ENCODE peak calls at places on chromosomes 1 and 21, in six cellular contexts. L, Q, I, V, S and X are unnamed samples.

GRCh38 chr1:203906932-203907331 is 45.5 kb downstream of the SNRPE start:
- DNase-seq in L (no peak), Q (no peak), I (no peak), V (no peak), S (no peak), X (no peak)

GRCh38 chr1:218642033-218642954 is 297.2 kb downstream of the TGFB2 start:
- DNase-seq in L (no peak), Q (no peak), I (no peak), V (no peak), S (peak), X (no peak)

GRCh38 chr21:25464275-25464674 is 143.0 kb downstream of the MRPL39 start:
- DNase-seq in L (no peak), Q (no peak), I (no peak), V (no peak), S (no peak), X (no peak)

GRCh38 chr1:106055900-106056299 is 1000.6 kb upstream of the PRMT6 start:
- DNase-seq in L (no peak), Q (no peak), I (no peak), V (no peak), S (no peak), X (no peak)

GRCh38 chr1:39500862-39501389 is 9.5 kb downstream of the BMP8A start:
- DNase-seq in L (peak), Q (no peak), I (no peak), V (no peak), S (no peak), X (no peak)

GRCh38 chr21:39384674-39385298 is 35.9 kb upstream of the HMGN1 start:
- DNase-seq in L (no peak), Q (no peak), I (no peak), V (no peak), S (no peak), X (no peak)

GRCh38 chr1:183090386-183091006 is 67.3 kb downstream of the LAMC1 start:
- DNase-seq in L (peak), Q (no peak), I (no peak), V (no peak), S (peak), X (no peak)

GRCh38 chr1:34013958-34014737 is 150.3 kb downstream of the HMGB4 start:
- DNase-seq in L (peak), Q (peak), I (peak), V (no peak), S (no peak), X (no peak)

GRCh38 chr1:111948209-111949131 is 41.0 kb downstream of the KCND3 start:
- DNase-seq in L (peak), Q (peak), I (peak), V (no peak), S (no peak), X (peak)

GRCh38 chr1:213519098-213519497 is 468.1 kb downstream of the RPS6KC1 start:
- DNase-seq in L (no peak), Q (peak), I (no peak), V (no peak), S (no peak), X (no peak)

GRCh38 chr1:183019126-183019740 is 4.0 kb upstream of the LAMC1 start:
- DNase-seq in L (no peak), Q (no peak), I (no peak), V (no peak), S (no peak), X (no peak)

GRCh38 chr1:183248989-183249691 is 63.1 kb downstream of the LAMC2 start:
- DNase-seq in L (no peak), Q (no peak), I (no peak), V (no peak), S (no peak), X (no peak)

GRCh38 chr1:93519196-93519825 is 71.4 kb downstream of the FNBP1L start:
- DNase-seq in L (no peak), Q (no peak), I (no peak), V (no peak), S (no peak), X (no peak)

GRCh38 chr1:61287014-61287413 is 204.7 kb downstream of the NFIA start:
- DNase-seq in L (no peak), Q (no peak), I (no peak), V (no peak), S (no peak), X (no peak)

GRCh38 chr1:96674909-96675308 is 46.7 kb upstream of the PTBP2 start:
- DNase-seq in L (no peak), Q (no peak), I (no peak), V (no peak), S (no peak), X (no peak)

GRCh38 chr21:30104246-30104645 is 62.4 kb downstream of the CLDN17 start:
- DNase-seq in L (no peak), Q (peak), I (no peak), V (no peak), S (no peak), X (no peak)

GRCh38 chr21:38878394-38879179 is 72.9 kb downstream of the ETS2 start:
- DNase-seq in L (no peak), Q (no peak), I (no peak), V (no peak), S (no peak), X (no peak)

GRCh38 chr1:47515390-47515789 is 77.5 kb downstream of the FOXD2 start:
- DNase-seq in L (no peak), Q (peak), I (no peak), V (no peak), S (no peak), X (no peak)

GRCh38 chr21:31888936-31889371 is 16.1 kb downstream of the HUNK start:
- DNase-seq in L (no peak), Q (peak), I (peak), V (no peak), S (no peak), X (no peak)

GRCh38 chr1:245822997-245823396 is 668.2 kb downstream of the KIF26B start:
- DNase-seq in L (no peak), Q (no peak), I (no peak), V (no peak), S (no peak), X (no peak)

GRCh38 chr1:235739124-235739523 is 89.5 kb upstream of the GNG4 start:
- DNase-seq in L (no peak), Q (no peak), I (no peak), V (no peak), S (no peak), X (no peak)

GRCh38 chr1:11253226-11253625 is 9.1 kb downstream of the MTOR start:
- DNase-seq in L (no peak), Q (no peak), I (no peak), V (no peak), S (no peak), X (no peak)

GRCh38 chr1:228464487-228464983 is 22.6 kb upstream of the RNF187 start:
- DNase-seq in L (peak), Q (peak), I (peak), V (peak), S (peak), X (no peak)

GRCh38 chr21:14120091-14120734 is 90.5 kb downstream of the LIPI start:
- DNase-seq in L (no peak), Q (peak), I (peak), V (no peak), S (no peak), X (peak)

GRCh38 chr1:194369060-194369459 is 1182.6 kb upstream of the B3GALT2 start:
- DNase-seq in L (no peak), Q (no peak), I (no peak), V (no peak), S (no peak), X (no peak)

GRCh38 chr1:54842206-54842915 is 41.2 kb upstream of the TTC22 start:
- DNase-seq in L (no peak), Q (no peak), I (no peak), V (no peak), S (no peak), X (no peak)

GRCh38 chr1:25616932-25617625 is 488 bp downstream of the MAN1C1 start:
- DNase-seq in L (peak), Q (peak), I (peak), V (no peak), S (no peak), X (no peak)